ENCODE peak calls at places on chromosomes 11 and 22, in nine cellular contexts. T is cerebellar cortex, G is hippocampal formation, I is Ammon's horn, E is coronary artery, H is astrocyte of the cerebellum, L is caudate nucleus, O is T-helper 17 cell, S is AG09309. U is an unnamed sample.
A peak's percentile ranks its signal among the peaks of the same experiment; 100 is the strongest.

GRCh38 chr11:350723-351255 is 18.5 kb upstream of the B4GALNT4 start:
- DNase-seq in I (no peak), H (no peak), O (no peak), L (no peak), G (no peak), E (no peak), S (no peak), T (no peak), U (no peak)

GRCh38 chr11:86370171-86370570 is 4.5 kb upstream of the CCDC81 start:
- DNase-seq in E (no peak), S (no peak), O (no peak), G (no peak), L (no peak), I (no peak), T (no peak), H (no peak), U (no peak)

GRCh38 chr22:44360686-44361381 is 48.1 kb upstream of the SHISAL1 start:
- DNase-seq in L (no peak), G (no peak), O (no peak), S (peak; percentile 77), I (no peak), H (peak; percentile 67), E (peak; percentile 92), T (no peak), U (no peak)

GRCh38 chr11:65537620-65538231 is 12.8 kb downstream of the SCYL1 start:
- DNase-seq in I (no peak), H (no peak), T (no peak), O (no peak), G (no peak), E (no peak), L (no peak), S (no peak), U (no peak)

GRCh38 chr11:763073-763463 is 14.2 kb downstream of the GATD1 start:
- DNase-seq in H (no peak), G (no peak), I (no peak), E (no peak), O (no peak), S (no peak), L (no peak), T (no peak), U (no peak)

GRCh38 chr22:36367479-36367878 is 20.3 kb downstream of the MYH9 start:
- DNase-seq in H (no peak), I (no peak), S (no peak), T (no peak), L (no peak), E (no peak), G (no peak), O (no peak), U (no peak)

GRCh38 chr11:45091563-45092392 is 54.7 kb upstream of the PRDM11 start:
- DNase-seq in E (peak; percentile 83), H (no peak), G (no peak), S (no peak), L (no peak), I (no peak), O (no peak), T (peak; percentile 43), U (no peak)

GRCh38 chr11:9868641-9869040 is 204.8 kb downstream of the SWAP70 start:
- DNase-seq in L (no peak), S (no peak), I (no peak), T (no peak), E (no peak), G (no peak), H (no peak), O (no peak), U (no peak)

GRCh38 chr22:45441158-45441557 is 27.7 kb downstream of the RIBC2 start:
- DNase-seq in H (peak; percentile 34), T (peak; percentile 68), O (no peak), S (no peak), L (no peak), G (peak; percentile 34), I (peak; percentile 65), E (no peak), U (peak; percentile 88)

GRCh38 chr11:9396310-9396709 is 11.9 kb downstream of the IPO7 start:
- DNase-seq in S (no peak), T (no peak), H (no peak), E (no peak), O (no peak), I (no peak), G (no peak), L (no peak), U (no peak)

GRCh38 chr22:17476838-17477237 is 86.5 kb upstream of the SLC25A18 start:
- DNase-seq in I (no peak), S (no peak), H (no peak), T (peak; percentile 22), E (no peak), O (no peak), L (no peak), G (no peak), U (no peak)

GRCh38 chr11:30143098-30143705 is 87.6 kb upstream of the FSHB start:
- DNase-seq in L (no peak), O (no peak), G (peak; percentile 1), T (peak; percentile 33), I (peak; percentile 6), E (no peak), S (no peak), H (peak; percentile 5), U (peak; percentile 55)

GRCh38 chr11:124745270-124745834 is 5.6 kb downstream of the NRGN start:
- DNase-seq in O (no peak), L (no peak), T (no peak), H (no peak), G (no peak), S (no peak), I (no peak), E (no peak), U (no peak)

GRCh38 chr11:74357449-74357848 is 40.8 kb downstream of the PGM2L1 start:
- DNase-seq in L (no peak), G (no peak), E (no peak), I (no peak), T (no peak), O (no peak), S (no peak), H (no peak), U (no peak)

GRCh38 chr11:59767212-59767611 is 12.0 kb downstream of the STX3 start:
- DNase-seq in L (no peak), T (no peak), S (no peak), E (no peak), I (no peak), O (no peak), G (no peak), H (no peak), U (no peak)

GRCh38 chr11:41301023-41301422 is 158.4 kb downstream of the LRRC4C start:
- DNase-seq in E (no peak), T (no peak), I (no peak), S (no peak), O (no peak), H (peak; percentile 57), L (no peak), G (no peak), U (no peak)

GRCh38 chr11:77108436-77108835 is 5.8 kb downstream of the OMP start:
- DNase-seq in I (no peak), E (no peak), O (no peak), L (no peak), T (no peak), G (no peak), S (no peak), H (no peak), U (no peak)

U was measured in NCI-H524.